ENCODE peak calls at places on chromosomes 1 and 21, in four cellular contexts. L is IMR-90, B is mesenchymal stem cell, R is H9. K is an unnamed sample.

GRCh38 chr1:233025156-233025555 is 74.7 kb downstream of the NTPCR start:
- DNase-seq in L (peak), B (peak), R (peak), K (peak)

GRCh38 chr1:154430903-154431302 is 25.8 kb downstream of the IL6R start:
- DNase-seq in L (no peak), B (peak), R (peak), K (no peak)

GRCh38 chr21:41802185-41802584 is 35.3 kb upstream of the RIPK4 start:
- DNase-seq in L (no peak), B (no peak), R (no peak), K (no peak)

GRCh38 chr21:33029975-33030461 is 4.3 kb downstream of the OLIG2 start:
- DNase-seq in L (no peak), B (no peak), R (peak), K (no peak)

GRCh38 chr1:240337795-240338194 is 246.1 kb downstream of the FMN2 start:
- DNase-seq in L (peak), B (peak), R (no peak), K (no peak)

GRCh38 chr1:220067246-220068204 is 21.2 kb upstream of the EPRS1 start:
- DNase-seq in L (peak), B (peak), R (no peak), K (no peak)

GRCh38 chr1:64302971-64303370 is 99.5 kb downstream of the UBE2U start:
- DNase-seq in L (peak), B (no peak), R (no peak), K (no peak)

GRCh38 chr1:168121314-168122029 is 15.3 kb downstream of the GPR161 start:
- DNase-seq in L (peak), B (peak), R (no peak), K (peak)

GRCh38 chr1:40977721-40978120 is 1.8 kb upstream of the CTPS1 start:
- DNase-seq in L (no peak), B (peak), R (no peak), K (peak)

GRCh38 chr1:20282544-20282943 is 8.1 kb upstream of the VWA5B1 start:
- DNase-seq in L (no peak), B (no peak), R (no peak), K (no peak)

GRCh38 chr1:86846166-86846647 is 67.7 kb downstream of the SELENOF start:
- DNase-seq in L (peak), B (peak), R (no peak), K (peak)

GRCh38 chr1:7930547-7931445 is 9.8 kb downstream of the TNFRSF9 start:
- DNase-seq in L (no peak), B (no peak), R (no peak), K (no peak)

GRCh38 chr1:3453891-3454810 is at the start of gene ARHGEF16:
- DNase-seq in L (peak), B (peak), R (peak), K (peak)

GRCh38 chr1:164794310-164794709 is 235.3 kb downstream of the PBX1 start:
- DNase-seq in L (peak), B (peak), R (no peak), K (no peak)

GRCh38 chr1:107572674-107573205 is 392.2 kb downstream of the VAV3 start:
- DNase-seq in L (peak), B (no peak), R (no peak), K (peak)

GRCh38 chr1:50610563-50610962 is 187.3 kb upstream of the DMRTA2 start:
- DNase-seq in L (no peak), B (no peak), R (no peak), K (no peak)

GRCh38 chr1:223271085-223271781 is 92.7 kb downstream of the SUSD4 start:
- DNase-seq in L (no peak), B (no peak), R (no peak), K (no peak)

GRCh38 chr1:210736681-210737080 is 397.3 kb downstream of the KCNH1 start:
- DNase-seq in L (no peak), B (no peak), R (no peak), K (no peak)

GRCh38 chr1:116292929-116293725 is 79.9 kb upstream of the ATP1A1 start:
- DNase-seq in L (no peak), B (peak), R (no peak), K (peak)

GRCh38 chr1:17892851-17893250 is 137.7 kb downstream of the ACTL8 start:
- DNase-seq in L (no peak), B (no peak), R (no peak), K (no peak)

GRCh38 chr1:2199042-2199810 is 4.7 kb upstream of the FAAP20 start:
- DNase-seq in L (peak), B (peak), R (peak), K (peak)

GRCh38 chr1:113917400-113918082 is 11.6 kb upstream of the HIPK1 start:
- DNase-seq in L (peak), B (peak), R (no peak), K (peak)

GRCh38 chr1:81604982-81605381 is 195.8 kb upstream of the ADGRL2 start:
- DNase-seq in L (no peak), B (no peak), R (no peak), K (no peak)

GRCh38 chr1:230300322-230301301 is 125.5 kb downstream of the PGBD5 start:
- DNase-seq in L (no peak), B (no peak), R (no peak), K (no peak)

GRCh38 chr1:230301820-230302219 is 124.3 kb downstream of the PGBD5 start:
- DNase-seq in L (no peak), B (no peak), R (no peak), K (no peak)

GRCh38 chr1:230299148-230300006 is 126.8 kb downstream of the PGBD5 start:
- DNase-seq in L (no peak), B (no peak), R (no peak), K (no peak)

GRCh38 chr1:230303069-230303468 is 123.1 kb downstream of the PGBD5 start:
- DNase-seq in L (no peak), B (no peak), R (no peak), K (no peak)

DNA sequence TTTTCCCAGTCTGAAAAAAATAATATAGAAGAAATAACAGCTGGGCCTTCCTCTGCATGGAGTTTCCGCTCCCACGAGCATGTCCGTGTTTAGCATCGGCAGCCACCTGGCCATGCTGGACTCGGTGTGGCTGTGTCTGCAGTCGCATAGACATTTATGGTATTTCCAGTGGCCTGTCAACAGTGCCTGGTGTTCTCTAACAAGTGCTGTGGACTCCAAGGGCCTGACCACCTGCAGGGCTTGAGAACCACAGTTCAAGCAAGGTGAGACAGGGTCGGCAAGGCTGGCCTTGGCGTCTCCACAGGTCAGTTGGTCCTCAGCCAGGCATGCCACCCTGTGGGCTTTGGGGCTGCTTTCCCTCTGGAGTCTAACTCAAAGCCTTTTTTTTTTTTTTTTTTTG is 124.8 kb downstream of the PGBD5 start:
- DNase-seq in L (no peak), B (no peak), R (no peak), K (no peak)
- H3K9ac ChIP-seq in L (no peak), B (no peak), R (no peak), K (no peak)

GRCh38 chr1:201069636-201070035 is 42.6 kb downstream of the CACNA1S start:
- DNase-seq in L (no peak), B (no peak), R (no peak), K (no peak)

GRCh38 chr1:201065686-201066085 is 42.2 kb upstream of the KIF21B start:
- DNase-seq in L (no peak), B (no peak), R (no peak), K (no peak)

GRCh38 chr1:201066986-201067385 is 43.5 kb upstream of the KIF21B start:
- DNase-seq in L (no peak), B (no peak), R (no peak), K (no peak)

GRCh38 chr1:201072149-201072548 is 40.1 kb downstream of the CACNA1S start:
- DNase-seq in L (no peak), B (no peak), R (no peak), K (no peak)

DNA sequence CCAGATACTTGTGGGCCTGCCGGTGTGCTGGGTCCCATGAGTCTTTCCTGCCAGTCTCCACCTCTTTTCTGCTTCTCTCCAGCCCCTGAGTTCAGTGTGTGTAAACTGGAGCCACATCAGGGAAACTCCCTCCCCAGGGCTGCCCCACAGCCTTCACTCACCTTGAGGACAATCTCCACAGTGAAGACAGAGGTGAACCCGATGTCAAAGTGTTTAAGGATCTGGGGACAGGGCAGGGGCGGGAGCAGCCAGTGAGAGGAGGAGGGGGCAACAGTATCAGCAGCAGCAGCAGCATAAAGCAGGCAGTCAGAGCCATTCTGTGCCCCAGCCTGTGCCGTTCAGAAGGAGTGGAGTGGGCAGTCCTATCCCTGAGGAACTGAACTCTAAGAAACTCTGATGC is 43.2 kb downstream of the CACNA1S start:
- DNase-seq in L (no peak), B (no peak), R (no peak), K (no peak)
- H2BK120ac ChIP-seq in L (no peak), B (no peak), R (no peak), K (no peak)

GRCh38 chr1:228315945-228316588 is 90.6 kb downstream of the TRIM11 start:
- DNase-seq in L (no peak), B (no peak), R (peak), K (peak)
- H3K23ac ChIP-seq in L (no peak), B (no peak), R (no peak), K (no peak)

GRCh38 chr21:45543371-45543709 is 1.1 kb upstream of the SLC19A1 start:
- DNase-seq in L (no peak), B (no peak), R (peak), K (no peak)

GRCh38 chr21:45543710-45544448 is 1.6 kb upstream of the SLC19A1 start:
- DNase-seq in L (no peak), B (no peak), R (peak), K (no peak)

GRCh38 chr21:45542667-45543370 is 579 bp upstream of the SLC19A1 start:
- DNase-seq in L (no peak), B (no peak), R (peak), K (no peak)

GRCh38 chr21:45541221-45542039 is 810 bp downstream of the SLC19A1 start:
- DNase-seq in L (peak), B (peak), R (peak), K (no peak)

GRCh38 chr21:45542242-45542666 is at the start of gene SLC19A1:
- DNase-seq in L (peak), B (peak), R (peak), K (no peak)
- H3K9ac ChIP-seq in L (peak), B (peak), R (no peak), K (no peak)

GRCh38 chr1:186078245-186078644 is 296.8 kb downstream of the TPR start:
- DNase-seq in L (no peak), B (peak), R (no peak), K (no peak)
- H2BK120ac ChIP-seq in L (no peak), B (no peak), R (no peak), K (no peak)

DNA sequence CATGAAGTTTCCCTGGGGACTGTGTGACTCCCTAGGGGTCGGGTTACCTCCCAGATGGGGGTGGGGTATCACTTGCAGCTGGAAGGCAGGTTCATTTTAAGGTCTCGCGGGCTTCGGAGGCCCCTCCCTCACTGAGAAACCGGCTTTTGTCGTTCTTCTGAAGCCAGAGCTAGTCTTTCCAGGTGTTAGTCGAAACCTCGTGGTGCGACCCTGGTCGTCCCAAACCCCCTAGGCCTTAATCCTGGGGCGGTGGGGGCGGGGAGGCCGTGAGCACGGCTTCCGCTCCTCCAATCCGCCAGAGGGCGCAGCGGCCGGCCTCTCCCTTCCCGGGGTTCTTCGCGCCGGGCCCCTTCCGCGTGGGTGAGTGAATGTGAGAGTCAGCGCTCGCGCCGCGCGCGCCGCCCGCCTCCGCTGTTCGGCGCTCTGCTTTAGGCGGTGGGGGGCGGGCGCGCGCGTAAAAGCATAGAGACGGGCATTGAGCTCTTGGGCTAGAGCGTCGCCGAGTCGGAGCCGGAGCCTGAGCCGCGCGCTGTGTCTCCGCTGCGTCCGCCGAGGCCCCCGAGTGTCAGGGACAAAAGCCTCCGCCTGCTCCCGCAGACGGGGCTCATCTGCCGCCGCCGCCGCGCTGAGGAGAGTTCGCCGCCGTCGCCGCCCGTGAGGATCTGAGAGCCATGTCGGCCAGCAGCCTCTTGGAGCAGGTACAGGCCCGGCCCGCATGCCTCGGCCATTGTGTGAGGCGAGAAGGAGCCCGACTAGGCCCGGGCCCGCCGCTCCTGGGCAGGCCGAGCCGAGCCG is at the start of gene YTHDF2:
- DNase-seq in L (peak), B (peak), R (peak), K (peak)
- H3K23ac ChIP-seq in L (peak), B (peak), R (no peak), K (no peak)

GRCh38 chr1:174967845-174968705 is 31.7 kb upstream of the CACYBP start:
- DNase-seq in L (no peak), B (no peak), R (no peak), K (peak)

GRCh38 chr1:174971466-174971865 is 28.3 kb upstream of the CACYBP start:
- DNase-seq in L (no peak), B (no peak), R (no peak), K (no peak)

GRCh38 chr1:174969977-174970376 is 29.8 kb upstream of the CACYBP start:
- DNase-seq in L (no peak), B (no peak), R (no peak), K (no peak)

GRCh38 chr1:174966000-174966572 is 33.7 kb upstream of the CACYBP start:
- DNase-seq in L (no peak), B (no peak), R (no peak), K (peak)

GRCh38 chr1:174968750-174969244 is 30.9 kb upstream of the CACYBP start:
- DNase-seq in L (peak), B (peak), R (no peak), K (peak)
- H3K9ac ChIP-seq in L (no peak), B (no peak), R (no peak), K (no peak)

DNA sequence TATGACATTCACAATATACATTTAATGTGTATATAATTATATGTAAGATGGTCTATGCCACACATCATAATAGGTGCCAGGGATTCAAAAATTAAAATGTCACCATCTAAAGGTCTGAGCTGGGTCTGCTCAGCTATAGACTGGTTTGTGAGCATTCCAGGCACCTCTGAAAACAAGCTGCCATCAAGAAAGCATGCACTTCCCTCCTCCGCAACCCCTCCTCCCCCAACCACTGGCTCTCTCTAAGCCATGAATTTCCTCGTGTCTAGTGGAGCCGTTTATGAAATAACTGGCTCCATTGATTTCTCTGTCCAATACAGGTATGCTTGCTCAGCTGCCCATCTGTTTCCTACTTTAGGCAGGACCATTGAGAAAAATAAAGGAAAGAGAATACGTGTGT is 522.6 kb upstream of the PLXNA2 start:
- DNase-seq in L (no peak), B (no peak), R (no peak), K (no peak)
- H2BK120ac ChIP-seq in L (no peak), B (no peak), R (no peak), K (no peak)

GRCh38 chr1:216303690-216304089 is 119.6 kb downstream of the USH2A start:
- DNase-seq in L (no peak), B (no peak), R (no peak), K (no peak)
- H3K23ac ChIP-seq in L (no peak), B (no peak), R (no peak), K (no peak)

K was measured in trophoblast cell.